ENCODE peak calls at places on chromosomes 7 and 10, in seven cellular contexts. O is AG09309; F is Peyer's patch; T is glutamatergic neuron; C is CD4-positive, alpha-beta T cell; Q is transverse colon; U is K562. W is an unnamed sample.
A peak's percentile ranks its signal among the peaks of the same experiment; 100 is the strongest.

GRCh38 chr7:101731502-101732084 is 85.8 kb upstream of the CUX1 start:
- DNase-seq in O (no peak), F (no peak), T (no peak), C (no peak), Q (no peak), U (no peak), W (no peak)

GRCh38 chr10:89837173-89838001 is 136.0 kb downstream of the KIF20B start:
- DNase-seq in O (no peak), F (peak; percentile 49), T (no peak), C (peak; percentile 14), Q (peak; percentile 30), U (no peak), W (no peak)

GRCh38 chr7:34298492-34298891 is 359.5 kb upstream of the NPSR1 start:
- DNase-seq in O (no peak), F (no peak), T (no peak), C (no peak), Q (no peak), U (no peak), W (no peak)

GRCh38 chr7:54260868-54261475 is 281.2 kb upstream of the VSTM2A start:
- DNase-seq in O (no peak), F (no peak), T (no peak), C (no peak), Q (no peak), U (no peak), W (no peak)

GRCh38 chr7:10579561-10579960 is 394.1 kb upstream of the PHF14 start:
- DNase-seq in O (no peak), F (no peak), T (no peak), C (no peak), Q (no peak), U (no peak), W (no peak)

GRCh38 chr10:13862541-13863233 is 275.9 kb downstream of the PRPF18 start:
- DNase-seq in O (no peak), F (no peak), T (no peak), C (no peak), Q (no peak), U (no peak), W (no peak)

GRCh38 chr10:114399576-114399975 is 4.7 kb downstream of the AFAP1L2 start:
- DNase-seq in O (no peak), F (no peak), T (no peak), C (no peak), Q (no peak), U (no peak), W (no peak)

GRCh38 chr10:90197766-90198165 is 496.4 kb downstream of the KIF20B start:
- DNase-seq in O (no peak), F (no peak), T (no peak), C (no peak), Q (no peak), U (no peak), W (no peak)

GRCh38 chr10:27857616-27858015 is 112.0 kb upstream of the MKX start:
- DNase-seq in O (no peak), F (no peak), T (no peak), C (no peak), Q (no peak), U (no peak), W (no peak)

GRCh38 chr10:110168601-110169481 is 38.6 kb upstream of the MXI1 start:
- DNase-seq in O (no peak), F (no peak), T (no peak), C (no peak), Q (no peak), U (no peak), W (no peak)

GRCh38 chr10:49237985-49238384 is 49.8 kb upstream of the TMEM273 start:
- DNase-seq in O (no peak), F (no peak), T (no peak), C (no peak), Q (no peak), U (no peak), W (no peak)

GRCh38 chr7:25025218-25025671 is 45.3 kb upstream of the OSBPL3 start:
- DNase-seq in O (peak; percentile 53), F (no peak), T (no peak), C (no peak), Q (no peak), U (no peak), W (no peak)

GRCh38 chr10:70053896-70054641 is 1.4 kb downstream of the MACROH2A2 start:
- DNase-seq in O (no peak), F (no peak), T (peak; percentile 64), C (no peak), Q (peak; percentile 23), U (no peak), W (no peak)

GRCh38 chr10:44383749-44384600 is 922 bp downstream of the CXCL12 start:
- DNase-seq in O (no peak), F (no peak), T (peak; percentile 55), C (no peak), Q (no peak), U (no peak), W (no peak)

GRCh38 chr10:70424320-70424719 is 17.2 kb downstream of the NODAL start:
- DNase-seq in O (no peak), F (no peak), T (no peak), C (no peak), Q (no peak), U (no peak), W (no peak)

GRCh38 chr7:100175296-100175935 is 1.8 kb downstream of the GPC2 start:
- DNase-seq in O (no peak), F (no peak), T (no peak), C (no peak), Q (no peak), U (no peak), W (no peak)

GRCh38 chr10:101165736-101166135 is 34.6 kb downstream of the TLX1 start:
- DNase-seq in O (no peak), F (no peak), T (no peak), C (no peak), Q (no peak), U (no peak), W (no peak)

GRCh38 chr7:84548366-84549085 is 353.9 kb upstream of the SEMA3A start:
- DNase-seq in O (peak; percentile 31), F (no peak), T (no peak), C (no peak), Q (no peak), U (no peak), W (no peak)

GRCh38 chr10:105195831-105196230 is 554.7 kb downstream of the SORCS3 start:
- DNase-seq in O (no peak), F (no peak), T (no peak), C (no peak), Q (no peak), U (no peak), W (no peak)

GRCh38 chr10:128481152-128481551 is 354.9 kb upstream of the MKI67 start:
- DNase-seq in O (no peak), F (no peak), T (no peak), C (no peak), Q (no peak), U (no peak), W (no peak)

GRCh38 chr10:110664483-110665420 is 20.6 kb downstream of the RBM20 start:
- DNase-seq in O (peak; percentile 81), F (no peak), T (no peak), C (no peak), Q (peak; percentile 27), U (no peak), W (no peak)

GRCh38 chr7:33743594-33743993 is 161.7 kb upstream of the BMPER start:
- DNase-seq in O (peak; percentile 93), F (no peak), T (no peak), C (no peak), Q (no peak), U (no peak), W (no peak)

GRCh38 chr10:22321831-22322662 is 1.1 kb downstream of the BMI1 start:
- DNase-seq in O (no peak), F (peak; percentile 24), T (peak; percentile 25), C (no peak), Q (no peak), U (peak; percentile 69), W (no peak)

GRCh38 chr10:72009430-72010081 is 45.4 kb downstream of the CHST3 start:
- DNase-seq in O (peak; percentile 94), F (peak; percentile 38), T (no peak), C (no peak), Q (peak; percentile 81), U (no peak), W (no peak)

GRCh38 chr10:101297901-101298451 is 56.0 kb upstream of the BTRC start:
- DNase-seq in O (no peak), F (peak; percentile 53), T (peak; percentile 88), C (peak; percentile 66), Q (peak; percentile 66), U (peak; percentile 68), W (peak; percentile 56)

GRCh38 chr7:140607441-140607989 is 33.1 kb downstream of the DENND2A start:
- DNase-seq in O (no peak), F (no peak), T (no peak), C (no peak), Q (peak; percentile 36), U (no peak), W (no peak)

GRCh38 chr7:150902078-150903033 is 50.0 kb downstream of the AOC1 start:
- DNase-seq in O (no peak), F (no peak), T (no peak), C (no peak), Q (peak; percentile 67), U (peak; percentile 69), W (no peak)

DNA sequence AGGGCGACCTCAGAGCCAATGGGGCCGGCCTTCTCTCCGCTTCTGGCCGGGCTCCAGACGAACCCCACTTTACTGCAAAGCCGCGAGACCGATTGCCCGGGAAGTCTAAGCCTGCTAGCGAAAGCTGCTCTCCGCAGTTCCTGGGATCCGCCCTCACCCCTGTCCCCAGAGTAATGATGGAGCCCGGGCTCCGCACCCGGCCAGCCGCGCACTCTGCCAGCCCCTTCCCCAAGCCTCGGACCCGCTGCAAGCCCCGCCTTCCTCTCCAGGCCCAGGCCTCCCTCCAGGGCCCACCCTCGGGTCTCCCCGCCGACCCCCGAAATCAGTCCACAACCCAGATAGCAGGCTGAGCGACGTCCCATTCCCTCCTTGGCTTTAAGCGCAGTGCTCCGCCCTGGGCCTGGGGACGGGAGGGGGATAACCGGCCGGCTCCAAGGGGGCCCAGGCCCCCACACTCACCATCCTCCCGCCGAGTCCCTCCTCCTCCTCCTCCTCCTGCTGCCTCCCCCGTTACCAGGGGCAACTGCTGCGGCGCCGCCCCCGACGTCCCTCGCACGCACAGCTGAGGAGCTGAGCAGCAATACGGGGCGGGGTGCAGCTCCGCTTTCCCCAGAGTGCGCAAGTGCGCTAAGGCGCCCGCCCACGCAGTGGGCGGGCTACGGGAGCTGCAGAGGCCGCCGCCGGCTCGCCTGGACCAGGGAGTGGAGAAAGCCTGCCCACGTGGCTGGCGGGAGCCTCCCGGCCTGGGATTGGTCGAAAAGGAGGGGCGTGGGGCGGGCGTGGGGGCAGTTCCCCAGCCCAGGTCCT is at the start of gene ARL3:
- DNase-seq in O (peak; percentile 89), F (peak; percentile 94), T (peak; percentile 97), C (peak; percentile 92), Q (peak; percentile 98), U (peak; percentile 93), W (peak; percentile 93)
- TF ChIP-seq CTCF in O (peak; percentile 59), F (peak; percentile 54), T (no peak), C (peak; percentile 46), Q (peak; percentile 44), U (no peak), W (peak; percentile 73)

GRCh38 chr10:77626266-77626935 is 11.2 kb downstream of the KCNMA1 start:
- DNase-seq in O (no peak), F (no peak), T (no peak), C (no peak), Q (no peak), U (no peak), W (no peak)
- TF ChIP-seq CTCF in O (no peak), F (no peak), T (no peak), C (no peak), Q (no peak), U (no peak), W (no peak)

GRCh38 chr7:107210400-107210799 is 41.6 kb downstream of the HBP1 start:
- DNase-seq in O (no peak), F (no peak), T (no peak), C (no peak), Q (no peak), U (no peak), W (no peak)
- TF ChIP-seq CTCF in O (no peak), F (no peak), T (no peak), C (no peak), Q (no peak), U (no peak), W (no peak)

GRCh38 chr10:123007558-123008378 is 827 bp downstream of the IKZF5 start:
- DNase-seq in O (peak; percentile 11), F (peak; percentile 61), T (no peak), C (peak; percentile 47), Q (peak; percentile 38), U (peak; percentile 15), W (peak; percentile 66)
- TF ChIP-seq CTCF in O (no peak), F (no peak), T (no peak), C (no peak), Q (no peak), U (no peak), W (no peak)